ENCODE peak calls at places on chromosomes 2 and 18, in six cellular contexts. H is activated CD4-positive, alpha-beta T cell treated with anti-CD3 and anti-CD28 coated beads for 48 hours; B is left colon; C is neural crest cell; O is GM03348; G is naive thymus-derived CD8-positive, alpha-beta T cell. J is an unnamed sample.

GRCh38 chr2:239553376-239554000 is 152.7 kb upstream of the HDAC4 start:
- DNase-seq in H (no peak), B (no peak), C (no peak), O (no peak), G (no peak), J (no peak)

GRCh38 chr2:237692601-237693079 is 65.3 kb downstream of the LRRFIP1 start:
- DNase-seq in H (peak; percentile 65), B (peak; percentile 70), C (no peak), O (no peak), G (no peak), J (peak; percentile 57)

GRCh38 chr18:35495821-35496368 is 1.9 kb downstream of the INO80C start:
- DNase-seq in H (no peak), B (no peak), C (no peak), O (no peak), G (no peak), J (peak; percentile 19)

GRCh38 chr2:106956416-106956815 is 70.4 kb upstream of the ST6GAL2 start:
- DNase-seq in H (no peak), B (no peak), C (no peak), O (no peak), G (no peak), J (peak; percentile 23)

GRCh38 chr2:96065381-96065930 is 30.7 kb upstream of the GPAT2 start:
- DNase-seq in H (no peak), B (no peak), C (no peak), O (no peak), G (no peak), J (no peak)

GRCh38 chr2:45652090-45653050 is 895 bp downstream of the PRKCE start:
- DNase-seq in H (peak; percentile 40), B (peak; percentile 51), C (peak; percentile 20), O (peak; percentile 56), G (peak; percentile 18), J (peak; percentile 69)

GRCh38 chr2:161995553-161996016 is 78.4 kb downstream of the DPP4 start:
- DNase-seq in H (peak; percentile 19), B (no peak), C (no peak), O (no peak), G (no peak), J (no peak)

GRCh38 chr18:49028801-49029506 is 78.2 kb upstream of the SMAD7 start:
- DNase-seq in H (no peak), B (no peak), C (no peak), O (no peak), G (no peak), J (no peak)

GRCh38 chr2:7378642-7379041 is 461.4 kb downstream of the RNF144A start:
- DNase-seq in H (no peak), B (no peak), C (no peak), O (no peak), G (no peak), J (no peak)

J was measured in adipocyte.